ENCODE peak calls at places on chromosomes 13 and 19, in six cellular contexts. S, I, R, J, U and F are unnamed samples.

GRCh38 chr19:55585658-55586339 is 5.2 kb upstream of the ZNF579 start:
- DNase-seq in R (no peak), J (peak), I (peak), S (peak), U (peak), F (peak)

GRCh38 chr13:24203726-24204295 is 43.3 kb downstream of the SPATA13 start:
- DNase-seq in J (no peak), S (no peak), I (no peak), U (no peak), R (peak), F (no peak)

GRCh38 chr13:33723365-33723764 is 94.6 kb upstream of the RFC3 start:
- DNase-seq in I (no peak), S (no peak), R (no peak), J (no peak), U (no peak), F (no peak)

GRCh38 chr13:30581582-30581981 is 36.1 kb upstream of the USPL1 start:
- DNase-seq in I (no peak), S (no peak), J (peak), R (peak), U (no peak), F (no peak)

GRCh38 chr19:3184847-3185481 is 766 bp upstream of the NCLN start:
- DNase-seq in I (no peak), U (peak), R (peak), J (no peak), S (peak), F (no peak)

GRCh38 chr13:72590091-72590490 is 137.3 kb downstream of the MZT1 start:
- DNase-seq in I (no peak), R (no peak), J (no peak), U (no peak), S (no peak), F (no peak)

GRCh38 chr13:94556646-94557045 is 39.3 kb downstream of the TGDS start:
- DNase-seq in I (no peak), R (no peak), S (no peak), J (no peak), U (no peak), F (no peak)

GRCh38 chr19:56321981-56322558 is 7.4 kb upstream of the ZSCAN5A start:
- DNase-seq in S (no peak), J (no peak), R (no peak), U (no peak), I (no peak), F (no peak)

GRCh38 chr19:9156304-9156703 is 16.1 kb downstream of the ZNF317 start:
- DNase-seq in R (no peak), I (no peak), J (no peak), S (no peak), U (no peak), F (no peak)